ENCODE peak calls at places on chromosomes 5 and 9, in eight cellular contexts. N is lower lobe of right lung; F is stromal cell of bone marrow; O is neural progenitor cell; D is SJSA1; Y is NCI-H748 treated with DMSO at 0.1 percent for 48 hours; U is adrenal gland; J is naive thymus-derived CD8-positive, alpha-beta T cell. E is an unnamed sample.
A peak's percentile ranks its signal among the peaks of the same experiment; 100 is the strongest.

GRCh38 chr9:16721972-16722371 is 148.5 kb downstream of the BNC2 start:
- DNase-seq in D (peak; percentile 43), N (no peak), U (peak; percentile 76), O (no peak), Y (no peak), J (no peak), F (peak; percentile 67), E (no peak)

GRCh38 chr9:122360891-122361290 is 9.9 kb upstream of the PTGS1 start:
- DNase-seq in D (peak; percentile 51), U (no peak), F (no peak), Y (no peak), O (no peak), N (no peak), J (no peak), E (no peak)

GRCh38 chr9:131337131-131337848 is 47.8 kb downstream of the PLPP7 start:
- DNase-seq in F (no peak), U (no peak), J (no peak), O (no peak), Y (no peak), N (peak; percentile 29), D (no peak), E (no peak)

GRCh38 chr9:5630038-5630507 is 1.2 kb downstream of the RIC1 start:
- DNase-seq in J (peak; percentile 30), Y (peak; percentile 21), D (no peak), O (no peak), F (peak; percentile 43), N (no peak), U (no peak), E (no peak)

GRCh38 chr9:95167998-95168397 is 149.5 kb downstream of the FANCC start:
- DNase-seq in Y (peak; percentile 31), D (peak; percentile 84), N (no peak), O (peak; percentile 85), U (peak; percentile 73), J (peak; percentile 44), F (peak; percentile 82), E (peak; percentile 8)

GRCh38 chr5:155050384-155051019 is 36.9 kb downstream of the KIF4B start:
- DNase-seq in J (no peak), O (peak; percentile 31), D (no peak), F (no peak), Y (no peak), N (no peak), U (no peak), E (no peak)

GRCh38 chr5:2335727-2336515 is 415.6 kb downstream of the IRX2 start:
- DNase-seq in U (no peak), Y (no peak), F (no peak), J (no peak), N (no peak), D (no peak), O (no peak), E (no peak)

GRCh38 chr5:149211566-149211965 is 60.1 kb upstream of the AFAP1L1 start:
- DNase-seq in D (no peak), F (peak; percentile 33), J (no peak), N (no peak), Y (no peak), U (no peak), O (no peak), E (no peak)

GRCh38 chr5:149389552-149390495 is 10.7 kb upstream of the IL17B start:
- DNase-seq in U (no peak), O (no peak), F (no peak), N (no peak), J (no peak), D (no peak), Y (no peak), E (no peak)

GRCh38 chr9:135960328-135961276 is 571 bp downstream of the UBAC1 start:
- DNase-seq in O (peak; percentile 75), Y (no peak), D (no peak), U (no peak), N (no peak), F (no peak), J (no peak), E (no peak)

GRCh38 chr9:113574381-113575262 is 111.1 kb downstream of the RGS3 start:
- DNase-seq in D (no peak), N (peak; percentile 25), Y (no peak), U (peak; percentile 13), O (no peak), J (no peak), F (no peak), E (no peak)

GRCh38 chr5:148397968-148398595 is 14.3 kb downstream of the FBXO38 start:
- DNase-seq in F (no peak), U (no peak), D (no peak), N (no peak), J (no peak), Y (no peak), O (peak; percentile 71), E (no peak)

GRCh38 chr9:16704489-16705111 is 165.9 kb downstream of the BNC2 start:
- DNase-seq in Y (no peak), N (no peak), U (peak; percentile 45), O (peak; percentile 43), F (peak; percentile 54), J (no peak), D (peak; percentile 63), E (no peak)

GRCh38 chr5:27702339-27702820 is 664.0 kb upstream of the CDH9 start:
- DNase-seq in J (no peak), F (peak; percentile 31), O (peak; percentile 72), N (no peak), Y (peak; percentile 80), U (no peak), D (no peak), E (peak; percentile 16)

GRCh38 chr5:134543820-134544692 is 18.6 kb downstream of the JADE2 start:
- DNase-seq in F (no peak), U (no peak), D (no peak), O (no peak), Y (no peak), J (no peak), N (peak; percentile 51), E (peak; percentile 31)

GRCh38 chr5:154830596-154830995 is 19.8 kb downstream of the FAXDC2 start:
- DNase-seq in N (no peak), F (no peak), O (no peak), D (no peak), Y (no peak), J (no peak), U (no peak), E (no peak)

GRCh38 chr9:115556432-115556831 is 438.5 kb upstream of the TNC start:
- DNase-seq in O (no peak), J (no peak), Y (no peak), D (no peak), F (no peak), U (no peak), N (no peak), E (no peak)

GRCh38 chr5:1017691-1018455 is 9.3 kb downstream of the NKD2 start:
- DNase-seq in U (no peak), Y (no peak), F (no peak), D (no peak), O (no peak), N (peak; percentile 43), J (no peak), E (no peak)

GRCh38 chr5:145874765-145875164 is 2.0 kb upstream of the GRXCR2 start:
- DNase-seq in D (no peak), J (no peak), F (no peak), U (no peak), O (no peak), N (no peak), Y (no peak), E (no peak)

GRCh38 chr5:14400085-14400484 is 181.5 kb upstream of the OTULINL start:
- DNase-seq in J (no peak), Y (no peak), D (no peak), O (no peak), F (no peak), N (no peak), U (peak; percentile 45), E (no peak)

GRCh38 chr5:56910123-56910951 is 941 bp downstream of the SETD9 start:
- DNase-seq in U (peak; percentile 62), N (peak; percentile 63), Y (peak; percentile 25), J (no peak), F (no peak), D (peak; percentile 63), O (peak; percentile 70), E (peak; percentile 64)

GRCh38 chr9:126829035-126829434 is 24.2 kb downstream of the ZBTB43 start:
- DNase-seq in N (no peak), O (no peak), U (no peak), J (no peak), Y (no peak), F (no peak), D (no peak), E (no peak)

GRCh38 chr9:83701769-83702168 is 6.0 kb downstream of the UBQLN1 start:
- DNase-seq in F (peak; percentile 60), Y (no peak), N (no peak), J (no peak), D (no peak), O (no peak), U (no peak), E (no peak)

GRCh38 chr5:17217421-17218352 is at the start of gene BASP1:
- DNase-seq in F (peak; percentile 71), O (peak; percentile 94), D (peak; percentile 96), Y (peak; percentile 97), J (peak; percentile 21), U (peak; percentile 31), N (peak; percentile 85), E (peak; percentile 76)

GRCh38 chr5:175129121-175129520 is 314.9 kb downstream of the DRD1 start:
- DNase-seq in Y (no peak), F (no peak), U (no peak), O (no peak), J (no peak), N (no peak), D (no peak), E (no peak)

GRCh38 chr5:2093859-2094615 is 211.3 kb upstream of the IRX4 start:
- DNase-seq in Y (no peak), O (no peak), D (no peak), U (peak; percentile 82), N (no peak), F (peak; percentile 13), J (no peak), E (no peak)

GRCh38 chr5:180636403-180637075 is 12.9 kb downstream of the FLT4 start:
- DNase-seq in Y (no peak), U (peak; percentile 19), F (no peak), J (no peak), O (no peak), N (peak; percentile 39), D (no peak), E (no peak)